ENCODE peak calls at places on chromosome 14, in eight cellular contexts. One of them, this sample, is unnamed.
A peak's percentile ranks its signal among the peaks of the same experiment; 100 is the strongest.

GRCh38 chr14:72516936-72517408 is 376.9 kb downstream of the DPF3 start:
- DNase-seq in HepG2: peak; percentile 46
- DNase-seq in astrocyte of the spinal cord: peak; percentile 90
- DNase-seq in heart right ventricle: peak; percentile 44
- DNase-seq in fibroblast of lung: peak; percentile 77
- DNase-seq in adrenal gland: peak; percentile 82
- DNase-seq in upper lobe of right lung: no peak
- DNase-seq in HCT116: peak; percentile 39
- DNase-seq in this sample: peak; percentile 25

GRCh38 chr14:100018482-100018881 is 46.7 kb upstream of the EVL start:
- DNase-seq in HepG2: peak; percentile 17
- DNase-seq in astrocyte of the spinal cord: no peak
- DNase-seq in heart right ventricle: no peak
- DNase-seq in fibroblast of lung: peak; percentile 37
- DNase-seq in adrenal gland: peak; percentile 35
- DNase-seq in upper lobe of right lung: no peak
- DNase-seq in HCT116: no peak
- DNase-seq in this sample: no peak

GRCh38 chr14:100031506-100032281 is 33.5 kb upstream of the EVL start:
- DNase-seq in HepG2: no peak
- DNase-seq in astrocyte of the spinal cord: peak; percentile 97
- DNase-seq in heart right ventricle: no peak
- DNase-seq in fibroblast of lung: peak; percentile 99
- DNase-seq in adrenal gland: peak; percentile 84
- DNase-seq in upper lobe of right lung: no peak
- DNase-seq in HCT116: peak; percentile 71
- DNase-seq in this sample: peak; percentile 88

GRCh38 chr14:63475761-63476160 is 67.4 kb downstream of the PPP2R5E start:
- DNase-seq in HepG2: no peak
- DNase-seq in astrocyte of the spinal cord: no peak
- DNase-seq in heart right ventricle: no peak
- DNase-seq in fibroblast of lung: no peak
- DNase-seq in adrenal gland: no peak
- DNase-seq in upper lobe of right lung: no peak
- DNase-seq in HCT116: no peak
- DNase-seq in this sample: no peak

GRCh38 chr14:24775919-24776318 is 141.9 kb upstream of the GZMB start:
- DNase-seq in HepG2: no peak
- DNase-seq in astrocyte of the spinal cord: no peak
- DNase-seq in heart right ventricle: no peak
- DNase-seq in fibroblast of lung: no peak
- DNase-seq in adrenal gland: no peak
- DNase-seq in upper lobe of right lung: no peak
- DNase-seq in HCT116: no peak
- DNase-seq in this sample: no peak

GRCh38 chr14:96194657-96195431 is 9.8 kb upstream of the BDKRB2 start:
- DNase-seq in HepG2: peak; percentile 22
- DNase-seq in astrocyte of the spinal cord: no peak
- DNase-seq in heart right ventricle: no peak
- DNase-seq in fibroblast of lung: peak; percentile 16
- DNase-seq in adrenal gland: no peak
- DNase-seq in upper lobe of right lung: peak; percentile 75
- DNase-seq in HCT116: no peak
- DNase-seq in this sample: no peak

GRCh38 chr14:67172520-67172919 is 16.7 kb upstream of the GARIN2 start:
- DNase-seq in HepG2: no peak
- DNase-seq in astrocyte of the spinal cord: no peak
- DNase-seq in heart right ventricle: no peak
- DNase-seq in fibroblast of lung: no peak
- DNase-seq in adrenal gland: no peak
- DNase-seq in upper lobe of right lung: no peak
- DNase-seq in HCT116: no peak
- DNase-seq in this sample: no peak

GRCh38 chr14:73795974-73796373 is 55.7 kb upstream of the PTGR2 start:
- DNase-seq in HepG2: peak; percentile 93
- DNase-seq in astrocyte of the spinal cord: peak; percentile 75
- DNase-seq in heart right ventricle: no peak
- DNase-seq in fibroblast of lung: peak; percentile 93
- DNase-seq in adrenal gland: no peak
- DNase-seq in upper lobe of right lung: no peak
- DNase-seq in HCT116: peak; percentile 77
- DNase-seq in this sample: no peak

GRCh38 chr14:62897057-62897456 is 148.2 kb downstream of the KCNH5 start:
- DNase-seq in HepG2: no peak
- DNase-seq in astrocyte of the spinal cord: no peak
- DNase-seq in heart right ventricle: no peak
- DNase-seq in fibroblast of lung: no peak
- DNase-seq in adrenal gland: no peak
- DNase-seq in upper lobe of right lung: no peak
- DNase-seq in HCT116: no peak
- DNase-seq in this sample: no peak

GRCh38 chr14:67575684-67576083 is 24.4 kb downstream of the PIGH start:
- DNase-seq in HepG2: no peak
- DNase-seq in astrocyte of the spinal cord: no peak
- DNase-seq in heart right ventricle: no peak
- DNase-seq in fibroblast of lung: peak; percentile 8
- DNase-seq in adrenal gland: no peak
- DNase-seq in upper lobe of right lung: peak; percentile 64
- DNase-seq in HCT116: no peak
- DNase-seq in this sample: no peak

GRCh38 chr14:51547260-51547659 is 104.5 kb upstream of the FRMD6 start:
- DNase-seq in HepG2: no peak
- DNase-seq in astrocyte of the spinal cord: peak; percentile 100
- DNase-seq in heart right ventricle: no peak
- DNase-seq in fibroblast of lung: peak; percentile 100
- DNase-seq in adrenal gland: peak; percentile 31
- DNase-seq in upper lobe of right lung: no peak
- DNase-seq in HCT116: peak; percentile 68
- DNase-seq in this sample: peak; percentile 96
- H3K4me3 ChIP-seq in HepG2: no peak overlapping the region
- H3K4me3 ChIP-seq in astrocyte of the spinal cord: no peak overlapping the region
- H3K4me3 ChIP-seq in heart right ventricle: no peak overlapping the region
- H3K4me3 ChIP-seq in fibroblast of lung: no peak overlapping the region
- H3K4me3 ChIP-seq in adrenal gland: no peak overlapping the region
- H3K4me3 ChIP-seq in upper lobe of right lung: no peak overlapping the region
- H3K4me3 ChIP-seq in HCT116: no peak overlapping the region
- H3K4me3 ChIP-seq in this sample: no peak overlapping the region

GRCh38 chr14:50312734-50313054 is 570 bp downstream of the DMAC2L start:
- DNase-seq in HepG2: peak; percentile 42
- DNase-seq in astrocyte of the spinal cord: no peak
- DNase-seq in heart right ventricle: no peak
- DNase-seq in fibroblast of lung: no peak
- DNase-seq in adrenal gland: no peak
- DNase-seq in upper lobe of right lung: no peak
- DNase-seq in HCT116: no peak
- DNase-seq in this sample: no peak
- TF ChIP-seq CTCF in HepG2: no peak
- TF ChIP-seq CTCF in astrocyte of the spinal cord: no peak
- TF ChIP-seq CTCF in heart right ventricle: no peak
- TF ChIP-seq CTCF in fibroblast of lung: no peak
- TF ChIP-seq CTCF in adrenal gland: no peak
- TF ChIP-seq CTCF in upper lobe of right lung: no peak
- TF ChIP-seq CTCF in HCT116: no peak
- TF ChIP-seq CTCF in this sample: peak; percentile 2

DNA sequence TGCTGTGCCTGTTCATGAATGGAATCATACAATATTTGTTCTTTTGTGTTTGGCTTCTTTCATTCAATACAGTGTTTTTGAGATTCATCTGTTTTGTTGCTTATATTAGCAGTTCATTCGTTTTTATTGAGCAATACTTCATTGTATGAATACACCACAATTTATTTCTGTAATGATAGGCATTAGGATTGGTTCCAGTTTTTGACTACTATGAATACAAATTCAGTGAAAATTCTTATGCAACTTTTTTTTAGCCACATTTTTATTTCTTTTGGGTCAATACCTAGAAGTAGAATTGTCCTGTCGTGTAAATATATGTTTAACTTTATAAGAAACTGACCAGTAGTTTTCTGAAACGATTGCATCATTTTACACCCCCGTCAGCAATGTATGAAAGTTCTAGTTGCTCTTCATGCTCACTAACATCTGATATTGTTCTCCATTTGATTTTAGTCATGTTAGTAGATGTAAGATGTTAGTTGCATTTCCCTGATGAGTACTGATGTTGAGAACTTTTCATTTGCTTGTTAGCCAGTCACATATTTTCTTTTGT is 127.5 kb downstream of the TGFB3 start:
- DNase-seq in HepG2: no peak
- DNase-seq in astrocyte of the spinal cord: no peak
- DNase-seq in heart right ventricle: no peak
- DNase-seq in fibroblast of lung: no peak
- DNase-seq in adrenal gland: no peak
- DNase-seq in upper lobe of right lung: no peak
- DNase-seq in HCT116: no peak
- DNase-seq in this sample: no peak
- H3K4me3 ChIP-seq in HepG2: no peak overlapping the region
- H3K4me3 ChIP-seq in astrocyte of the spinal cord: no peak overlapping the region
- H3K4me3 ChIP-seq in heart right ventricle: no peak overlapping the region
- H3K4me3 ChIP-seq in fibroblast of lung: no peak overlapping the region
- H3K4me3 ChIP-seq in adrenal gland: no peak overlapping the region
- H3K4me3 ChIP-seq in upper lobe of right lung: no peak overlapping the region
- H3K4me3 ChIP-seq in HCT116: no peak overlapping the region
- H3K4me3 ChIP-seq in this sample: no peak overlapping the region

GRCh38 chr14:84496677-84497076 is 1033.3 kb upstream of the FLRT2 start:
- DNase-seq in HepG2: no peak
- DNase-seq in astrocyte of the spinal cord: no peak
- DNase-seq in heart right ventricle: no peak
- DNase-seq in fibroblast of lung: no peak
- DNase-seq in adrenal gland: no peak
- DNase-seq in upper lobe of right lung: no peak
- DNase-seq in HCT116: no peak
- DNase-seq in this sample: no peak

GRCh38 chr14:84490081-84490480 is 1039.9 kb upstream of the FLRT2 start:
- DNase-seq in HepG2: no peak
- DNase-seq in astrocyte of the spinal cord: no peak
- DNase-seq in heart right ventricle: no peak
- DNase-seq in fibroblast of lung: no peak
- DNase-seq in adrenal gland: no peak
- DNase-seq in upper lobe of right lung: no peak
- DNase-seq in HCT116: no peak
- DNase-seq in this sample: no peak

GRCh38 chr14:84493779-84494178 is 1036.2 kb upstream of the FLRT2 start:
- DNase-seq in HepG2: no peak
- DNase-seq in astrocyte of the spinal cord: peak; percentile 29
- DNase-seq in heart right ventricle: no peak
- DNase-seq in fibroblast of lung: peak; percentile 27
- DNase-seq in adrenal gland: peak; percentile 3
- DNase-seq in upper lobe of right lung: no peak
- DNase-seq in HCT116: no peak
- DNase-seq in this sample: no peak
- TF ChIP-seq CTCF in HepG2: no peak
- TF ChIP-seq CTCF in astrocyte of the spinal cord: no peak
- TF ChIP-seq CTCF in heart right ventricle: no peak
- TF ChIP-seq CTCF in fibroblast of lung: peak; percentile 1
- TF ChIP-seq CTCF in adrenal gland: no peak
- TF ChIP-seq CTCF in upper lobe of right lung: no peak
- TF ChIP-seq CTCF in HCT116: no peak
- TF ChIP-seq CTCF in this sample: peak; percentile 28

GRCh38 chr14:91245029-91245428 is 525 bp upstream of the GPR68 start:
- DNase-seq in HepG2: no peak
- DNase-seq in astrocyte of the spinal cord: no peak
- DNase-seq in heart right ventricle: no peak
- DNase-seq in fibroblast of lung: no peak
- DNase-seq in adrenal gland: no peak
- DNase-seq in upper lobe of right lung: no peak
- DNase-seq in HCT116: no peak
- DNase-seq in this sample: no peak

GRCh38 chr14:91243098-91243483 is 1.4 kb downstream of the GPR68 start:
- DNase-seq in HepG2: no peak
- DNase-seq in astrocyte of the spinal cord: no peak
- DNase-seq in heart right ventricle: no peak
- DNase-seq in fibroblast of lung: no peak
- DNase-seq in adrenal gland: no peak
- DNase-seq in upper lobe of right lung: no peak
- DNase-seq in HCT116: no peak
- DNase-seq in this sample: no peak

GRCh38 chr14:91244501-91244901 is at the start of gene GPR68:
- DNase-seq in HepG2: no peak
- DNase-seq in astrocyte of the spinal cord: peak; percentile 74
- DNase-seq in heart right ventricle: peak; percentile 53
- DNase-seq in fibroblast of lung: peak; percentile 76
- DNase-seq in adrenal gland: no peak
- DNase-seq in upper lobe of right lung: no peak
- DNase-seq in HCT116: no peak
- DNase-seq in this sample: peak; percentile 61

GRCh38 chr14:91241848-91242247 is 2.7 kb downstream of the GPR68 start:
- DNase-seq in HepG2: no peak
- DNase-seq in astrocyte of the spinal cord: no peak
- DNase-seq in heart right ventricle: no peak
- DNase-seq in fibroblast of lung: no peak
- DNase-seq in adrenal gland: no peak
- DNase-seq in upper lobe of right lung: no peak
- DNase-seq in HCT116: no peak
- DNase-seq in this sample: no peak

DNA sequence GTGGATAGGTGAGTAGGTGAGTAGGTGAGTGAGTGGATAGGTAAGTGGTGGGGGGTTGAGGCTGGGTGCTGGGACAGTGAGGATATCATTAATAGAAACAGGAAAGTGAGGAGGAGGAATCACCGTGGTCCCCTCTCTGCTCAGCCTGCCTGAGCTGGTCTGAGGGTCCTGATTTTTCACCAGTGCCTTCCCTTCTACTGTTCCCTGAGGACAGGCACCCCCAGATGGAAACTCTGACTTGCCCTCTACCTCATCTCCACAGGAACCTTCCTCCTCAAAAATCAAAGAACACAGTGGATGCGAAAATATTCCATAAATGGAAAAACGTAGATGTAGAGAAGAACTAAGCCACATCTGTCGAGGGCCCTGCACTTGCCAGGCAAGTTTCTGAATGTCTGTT is 1.9 kb downstream of the GPR68 start:
- DNase-seq in HepG2: no peak
- DNase-seq in astrocyte of the spinal cord: no peak
- DNase-seq in heart right ventricle: no peak
- DNase-seq in fibroblast of lung: no peak
- DNase-seq in adrenal gland: no peak
- DNase-seq in upper lobe of right lung: no peak
- DNase-seq in HCT116: no peak
- DNase-seq in this sample: no peak
- H3K4me3 ChIP-seq in HepG2: no peak overlapping the region
- H3K4me3 ChIP-seq in astrocyte of the spinal cord: no peak overlapping the region
- H3K4me3 ChIP-seq in heart right ventricle: no peak overlapping the region
- H3K4me3 ChIP-seq in fibroblast of lung: no peak overlapping the region
- H3K4me3 ChIP-seq in adrenal gland: no peak overlapping the region
- H3K4me3 ChIP-seq in upper lobe of right lung: peak overlapping the region; percentile 21
- H3K4me3 ChIP-seq in HCT116: no peak overlapping the region
- H3K4me3 ChIP-seq in this sample: no peak overlapping the region

DNA sequence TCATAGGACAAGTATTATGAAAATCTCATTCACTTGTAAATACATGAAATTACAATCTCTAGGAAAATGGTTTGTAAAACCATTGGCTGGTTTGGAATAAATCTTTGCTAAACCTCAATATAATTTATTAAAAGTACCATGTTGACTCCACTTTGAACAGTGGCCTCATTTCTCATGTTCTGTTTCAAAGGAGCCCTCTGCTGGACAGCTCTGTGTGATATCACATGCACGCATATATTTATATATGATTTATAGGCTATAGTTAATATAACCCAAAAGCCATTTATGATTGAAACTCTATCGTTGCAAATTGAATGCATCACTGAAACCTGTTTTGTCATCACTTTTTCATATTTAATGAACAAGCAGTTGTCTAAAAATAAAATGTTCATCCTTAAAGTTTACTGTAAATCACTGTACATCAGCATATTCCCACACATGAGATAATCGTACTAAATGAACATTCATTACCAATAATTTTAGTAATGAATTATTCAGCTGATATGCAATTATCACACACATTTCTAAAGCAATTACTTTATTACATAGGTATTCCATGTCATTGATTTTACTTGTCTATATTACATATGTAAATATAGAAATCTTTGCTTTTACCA is 493.8 kb downstream of the NPAS3 start:
- DNase-seq in HepG2: peak; percentile 42
- DNase-seq in astrocyte of the spinal cord: peak; percentile 55
- DNase-seq in heart right ventricle: no peak
- DNase-seq in fibroblast of lung: peak; percentile 42
- DNase-seq in adrenal gland: peak; percentile 48
- DNase-seq in upper lobe of right lung: no peak
- DNase-seq in HCT116: no peak
- DNase-seq in this sample: peak; percentile 21
- TF ChIP-seq CTCF in HepG2: peak; percentile 32
- TF ChIP-seq CTCF in astrocyte of the spinal cord: peak; percentile 57
- TF ChIP-seq CTCF in heart right ventricle: peak; percentile 22
- TF ChIP-seq CTCF in fibroblast of lung: peak; percentile 58
- TF ChIP-seq CTCF in adrenal gland: peak; percentile 41
- TF ChIP-seq CTCF in upper lobe of right lung: peak; percentile 49
- TF ChIP-seq CTCF in HCT116: peak; percentile 38
- TF ChIP-seq CTCF in this sample: peak; percentile 66